ENCODE peak calls at places on chromosomes 5 and 9, in six cellular contexts. E, P, Y, A, N and F are unnamed samples.

GRCh38 chr5:45454114-45454513 is 242.1 kb downstream of the HCN1 start:
- DNase-seq in N (peak; percentile 47), E (no peak), A (peak; percentile 70), Y (peak; percentile 34), P (no peak), F (peak; percentile 10)

GRCh38 chr5:51986733-51987132 is 603.5 kb downstream of the ISL1 start:
- DNase-seq in P (no peak), Y (no peak), N (no peak), E (no peak), A (no peak), F (no peak)

GRCh38 chr9:95880011-95880690 is 4.7 kb downstream of the ERCC6L2 start:
- DNase-seq in P (no peak), Y (no peak), N (peak; percentile 24), A (no peak), E (no peak), F (no peak)

GRCh38 chr5:27158171-27158570 is 119.8 kb upstream of the CDH9 start:
- DNase-seq in E (no peak), Y (no peak), A (no peak), N (no peak), P (no peak), F (no peak)

GRCh38 chr9:112447283-112447761 is 39.3 kb upstream of the KIAA1958 start:
- DNase-seq in Y (no peak), P (no peak), E (no peak), A (no peak), N (peak; percentile 34), F (no peak)

GRCh38 chr9:3650994-3651622 is 125.3 kb upstream of the RFX3 start:
- DNase-seq in Y (no peak), E (no peak), N (no peak), P (no peak), A (no peak), F (no peak)

GRCh38 chr5:172477466-172477865 is 23.1 kb upstream of the SH3PXD2B start:
- DNase-seq in Y (no peak), E (no peak), A (no peak), P (no peak), N (no peak), F (no peak)

GRCh38 chr9:38641985-38642864 is 21.8 kb upstream of the ANKRD18A start:
- DNase-seq in E (peak; percentile 14), Y (peak; percentile 59), N (peak; percentile 36), P (no peak), A (peak; percentile 58), F (peak; percentile 22)

GRCh38 chr9:21465859-21466518 is 16.1 kb downstream of the IFNE start:
- DNase-seq in N (peak; percentile 76), A (peak; percentile 63), P (no peak), E (no peak), Y (peak; percentile 61), F (peak; percentile 4)

GRCh38 chr5:152185547-152186234 is 219.4 kb downstream of the NMUR2 start:
- DNase-seq in E (no peak), A (no peak), Y (no peak), N (peak; percentile 29), P (no peak), F (no peak)

GRCh38 chr9:128102861-128103588 is 24.5 kb downstream of the PTGES2 start:
- DNase-seq in A (no peak), Y (no peak), E (peak; percentile 60), N (peak; percentile 56), P (no peak), F (no peak)

GRCh38 chr5:82159014-82159413 is 119.1 kb downstream of the RPS23 start:
- DNase-seq in P (no peak), N (no peak), A (no peak), Y (peak; percentile 53), E (no peak), F (no peak)

GRCh38 chr9:84928419-84928818 is 258.9 kb downstream of the NTRK2 start:
- DNase-seq in N (no peak), P (no peak), A (no peak), Y (no peak), E (no peak), F (no peak)
- H4K20me1 ChIP-seq in N (no peaks in the 10 kb centered on the region), P (no peaks in the 10 kb centered on the region), A (no peaks in the 10 kb centered on the region), Y (no peaks in the 10 kb centered on the region), E (no peaks in the 10 kb centered on the region), F (no peaks in the 10 kb centered on the region)

GRCh38 chr5:177362102-177362868 is 4.6 kb downstream of the RGS14 start:
- DNase-seq in A (no peak), P (no peak), E (no peak), Y (no peak), N (no peak), F (no peak)

GRCh38 chr5:177362871-177363507 is 5.3 kb downstream of the RGS14 start:
- DNase-seq in A (peak; percentile 83), Y (no peak), E (peak; percentile 28), P (no peak), N (peak; percentile 82), F (no peak)

GRCh38 chr5:177365845-177366527 is 8.3 kb downstream of the RGS14 start:
- DNase-seq in A (no peak), P (no peak), Y (no peak), N (no peak), E (no peak), F (no peak)

GRCh38 chr5:177363565-177363964 is 5.8 kb downstream of the RGS14 start:
- DNase-seq in P (no peak), N (no peak), A (no peak), Y (no peak), E (no peak), F (no peak)

DNA sequence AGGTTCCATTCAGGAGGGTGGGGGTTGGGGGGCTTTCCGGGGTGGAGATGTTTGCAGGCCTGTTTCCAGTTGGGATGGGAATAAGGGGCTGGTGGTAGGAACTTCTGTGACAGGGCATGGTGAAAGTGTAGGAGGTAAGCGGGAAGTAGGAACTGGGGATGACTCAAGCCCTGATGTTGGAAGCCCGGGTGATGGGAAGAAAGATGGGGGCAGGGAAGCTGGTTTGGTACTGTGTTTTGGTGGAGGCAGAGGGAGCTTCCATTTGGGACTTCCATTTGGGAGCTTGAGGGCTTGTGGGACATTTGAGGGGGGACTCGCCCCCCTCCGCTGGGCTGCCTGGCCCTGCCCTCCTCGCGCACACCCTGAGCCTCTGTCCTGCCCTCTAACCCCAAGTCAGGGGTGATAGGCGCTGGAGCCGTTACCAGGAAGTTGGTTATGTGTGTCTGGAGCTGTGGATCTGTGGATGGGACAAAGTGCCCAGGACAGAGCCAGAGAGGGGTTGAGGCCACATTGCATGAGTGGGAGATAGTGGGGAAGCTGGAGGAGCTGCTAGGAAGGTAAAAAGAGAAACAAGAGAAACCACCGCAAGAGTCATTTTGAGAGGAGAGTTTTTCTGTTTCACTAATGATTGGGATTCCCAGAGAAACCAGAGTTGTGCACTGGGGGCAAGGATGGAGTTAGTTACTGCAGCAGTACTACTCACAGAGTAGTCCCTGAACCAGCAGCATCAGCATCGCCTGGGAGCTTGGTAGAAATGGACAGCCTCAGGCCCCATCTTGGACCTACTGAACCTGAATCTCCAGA is 6.6 kb downstream of the RGS14 start:
- DNase-seq in A (no peak), Y (no peak), P (no peak), E (no peak), N (no peak), F (no peak)
- H4K20me1 ChIP-seq in A (no peaks in the 10 kb centered on the region), Y (no peaks in the 10 kb centered on the region), P (no peaks in the 10 kb centered on the region), E (no peaks in the 10 kb centered on the region), N (no peaks in the 10 kb centered on the region), F (no peaks in the 10 kb centered on the region)

GRCh38 chr9:134378901-134379338 is 52.7 kb downstream of the RXRA start:
- DNase-seq in P (no peak), E (no peak), N (peak; percentile 62), Y (peak; percentile 37), A (peak; percentile 32), F (peak; percentile 89)

GRCh38 chr9:134381671-134382505 is 55.6 kb downstream of the RXRA start:
- DNase-seq in E (no peak), P (no peak), A (no peak), N (peak; percentile 36), Y (no peak), F (no peak)

GRCh38 chr9:134377976-134378375 is 51.7 kb downstream of the RXRA start:
- DNase-seq in N (no peak), P (no peak), E (no peak), A (no peak), Y (no peak), F (peak; percentile 90)

GRCh38 chr9:134381262-134381661 is 55.0 kb downstream of the RXRA start:
- DNase-seq in E (no peak), P (no peak), N (no peak), Y (no peak), A (no peak), F (no peak)

DNA sequence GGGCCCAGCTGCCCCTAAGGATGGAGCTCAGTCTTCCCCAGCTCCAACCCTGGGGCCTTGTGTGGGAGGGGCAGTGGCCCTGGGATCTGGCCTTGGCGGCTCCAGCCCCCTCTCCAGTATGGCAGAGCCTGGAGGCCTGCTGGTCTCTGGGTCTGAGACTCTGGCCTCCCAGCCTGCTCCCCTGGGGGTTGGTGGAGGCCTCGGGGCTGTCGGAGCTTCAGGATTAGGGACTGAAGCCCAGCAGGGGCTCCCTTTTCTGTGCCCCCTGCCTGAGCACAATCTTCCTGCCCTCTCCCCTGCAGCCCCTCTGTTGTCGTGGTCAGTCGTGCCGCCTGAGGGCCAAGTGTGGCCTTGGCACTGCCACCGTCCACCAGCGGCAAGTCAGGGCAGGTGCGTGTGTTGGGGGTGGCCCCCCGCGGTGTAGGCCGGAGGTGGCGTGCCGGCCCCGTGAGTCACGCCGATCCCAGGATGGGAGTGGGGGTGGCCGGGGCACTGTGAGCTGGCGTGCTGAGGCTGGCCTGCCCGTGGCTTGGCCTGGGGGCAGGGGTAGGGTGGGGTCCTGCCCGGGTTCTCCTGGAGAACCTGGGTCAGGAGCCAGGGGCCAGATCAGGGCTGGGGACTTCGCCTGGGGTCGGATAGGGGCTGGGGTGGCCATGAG is 53.6 kb downstream of the RXRA start:
- DNase-seq in A (no peak), N (no peak), Y (peak; percentile 47), P (no peak), E (no peak), F (peak; percentile 87)
- H4K20me1 ChIP-seq in A (peaks cover 100% of the 10 kb centered on the region), N (peaks cover 95% of the 10 kb centered on the region), Y (peaks cover 6% of the 10 kb centered on the region), P (no peaks in the 10 kb centered on the region), E (peaks cover 72% of the 10 kb centered on the region), F (peaks cover 5% of the 10 kb centered on the region)

GRCh38 chr9:110103257-110103656 is 104.7 kb downstream of the C9orf152 start:
- DNase-seq in Y (no peak), A (no peak), E (no peak), N (no peak), P (no peak), F (no peak)

GRCh38 chr9:110104201-110104845 is 103.6 kb downstream of the C9orf152 start:
- DNase-seq in Y (no peak), A (no peak), E (no peak), P (no peak), N (no peak), F (peak; percentile 76)

GRCh38 chr9:110099236-110099741 is 108.7 kb downstream of the C9orf152 start:
- DNase-seq in N (peak; percentile 50), A (no peak), P (no peak), Y (no peak), E (no peak), F (no peak)

GRCh38 chr9:110105107-110105506 is 102.9 kb downstream of the C9orf152 start:
- DNase-seq in N (no peak), Y (no peak), E (no peak), A (no peak), P (no peak), F (no peak)

DNA sequence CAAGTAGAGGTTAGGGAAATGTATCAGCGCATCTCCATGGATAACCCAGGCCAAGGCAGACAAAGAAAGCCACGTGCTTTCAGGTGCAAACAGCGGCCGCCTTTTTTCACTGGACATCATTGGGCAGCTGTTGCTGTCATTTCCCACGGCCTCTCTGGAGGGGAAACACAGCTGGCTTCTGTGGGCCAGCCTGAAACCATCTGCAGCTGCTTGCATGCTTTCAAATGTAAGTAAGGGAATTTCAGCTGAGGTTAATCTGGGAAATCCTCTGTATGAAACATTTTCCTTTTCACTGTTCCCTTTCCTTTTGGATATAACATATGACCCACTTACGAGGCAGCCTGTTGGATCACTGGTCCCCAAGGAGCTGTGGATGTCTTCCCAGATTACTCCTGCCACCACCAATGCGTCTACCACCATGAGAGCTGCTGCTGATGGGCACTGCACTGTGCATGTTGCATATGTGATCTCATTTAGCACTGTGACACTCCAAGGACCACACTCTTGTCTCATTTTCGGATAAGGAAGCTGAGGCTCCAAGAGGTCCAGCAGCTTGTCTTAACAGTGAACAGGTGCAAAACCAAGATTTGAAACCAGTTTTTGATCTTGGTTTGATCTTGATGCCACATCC is 106.3 kb downstream of the C9orf152 start:
- DNase-seq in E (no peak), P (no peak), A (no peak), Y (no peak), N (no peak), F (no peak)
- H4K20me1 ChIP-seq in E (peaks cover 55% of the 10 kb centered on the region), P (peaks cover 39% of the 10 kb centered on the region), A (peaks cover 46% of the 10 kb centered on the region), Y (peaks cover 6% of the 10 kb centered on the region), N (no peaks in the 10 kb centered on the region), F (no peaks in the 10 kb centered on the region)